ENCODE peak calls at places on chromosomes 3 and 15, in seven cellular contexts. One of them, this sample, is unnamed.

GRCh38 chr3:143885803-143886427 is 37.6 kb upstream of the SLC9A9 start:
- DNase-seq in EL: peak; percentile 47
- DNase-seq in lung: no peak
- DNase-seq in NCI-H1092: no peak
- DNase-seq in hippocampal formation: peak; percentile 47
- DNase-seq in nephron progenitor cell: peak; percentile 7
- DNase-seq in iPS-NIHi11: peak; percentile 55
- DNase-seq in this sample: no peak

GRCh38 chr3:146100180-146100579 is 60.8 kb downstream of the PLOD2 start:
- DNase-seq in EL: no peak
- DNase-seq in lung: no peak
- DNase-seq in NCI-H1092: no peak
- DNase-seq in hippocampal formation: no peak
- DNase-seq in nephron progenitor cell: no peak
- DNase-seq in iPS-NIHi11: no peak
- DNase-seq in this sample: no peak

GRCh38 chr3:70811880-70812279 is 499.4 kb upstream of the MDFIC2 start:
- DNase-seq in EL: no peak
- DNase-seq in lung: no peak
- DNase-seq in NCI-H1092: no peak
- DNase-seq in hippocampal formation: peak; percentile 26
- DNase-seq in nephron progenitor cell: no peak
- DNase-seq in iPS-NIHi11: no peak
- DNase-seq in this sample: no peak

GRCh38 chr3:148681080-148681479 is 16.6 kb upstream of the AGTR1 start:
- DNase-seq in EL: peak; percentile 62
- DNase-seq in lung: no peak
- DNase-seq in NCI-H1092: no peak
- DNase-seq in hippocampal formation: no peak
- DNase-seq in nephron progenitor cell: no peak
- DNase-seq in iPS-NIHi11: no peak
- DNase-seq in this sample: no peak

GRCh38 chr15:95087253-95087609 is 855.9 kb downstream of the MCTP2 start:
- DNase-seq in EL: no peak
- DNase-seq in lung: no peak
- DNase-seq in NCI-H1092: no peak
- DNase-seq in hippocampal formation: no peak
- DNase-seq in nephron progenitor cell: no peak
- DNase-seq in iPS-NIHi11: no peak
- DNase-seq in this sample: no peak

GRCh38 chr3:177754508-177754921 is 557.2 kb upstream of the TBL1XR1 start:
- DNase-seq in EL: no peak
- DNase-seq in lung: no peak
- DNase-seq in NCI-H1092: no peak
- DNase-seq in hippocampal formation: no peak
- DNase-seq in nephron progenitor cell: no peak
- DNase-seq in iPS-NIHi11: peak; percentile 52
- DNase-seq in this sample: no peak

GRCh38 chr3:190099099-190099498 is 21.6 kb downstream of the P3H2 start:
- DNase-seq in EL: no peak
- DNase-seq in lung: no peak
- DNase-seq in NCI-H1092: no peak
- DNase-seq in hippocampal formation: no peak
- DNase-seq in nephron progenitor cell: no peak
- DNase-seq in iPS-NIHi11: no peak
- DNase-seq in this sample: no peak

GRCh38 chr3:3734881-3735280 is 64.3 kb upstream of the LRRN1 start:
- DNase-seq in EL: no peak
- DNase-seq in lung: no peak
- DNase-seq in NCI-H1092: peak; percentile 13
- DNase-seq in hippocampal formation: no peak
- DNase-seq in nephron progenitor cell: no peak
- DNase-seq in iPS-NIHi11: no peak
- DNase-seq in this sample: no peak

GRCh38 chr15:29736745-29737023 is 85.6 kb downstream of the TJP1 start:
- DNase-seq in EL: peak; percentile 67
- DNase-seq in lung: no peak
- DNase-seq in NCI-H1092: no peak
- DNase-seq in hippocampal formation: no peak
- DNase-seq in nephron progenitor cell: no peak
- DNase-seq in iPS-NIHi11: peak; percentile 23
- DNase-seq in this sample: no peak

GRCh38 chr3:88038561-88038960 is 20.2 kb downstream of the CGGBP1 start:
- DNase-seq in EL: peak; percentile 52
- DNase-seq in lung: no peak
- DNase-seq in NCI-H1092: no peak
- DNase-seq in hippocampal formation: no peak
- DNase-seq in nephron progenitor cell: no peak
- DNase-seq in iPS-NIHi11: no peak
- DNase-seq in this sample: no peak

GRCh38 chr3:48960841-48961413 is 29.1 kb upstream of the P4HTM start:
- DNase-seq in EL: no peak
- DNase-seq in lung: no peak
- DNase-seq in NCI-H1092: no peak
- DNase-seq in hippocampal formation: no peak
- DNase-seq in nephron progenitor cell: no peak
- DNase-seq in iPS-NIHi11: no peak
- DNase-seq in this sample: no peak

GRCh38 chr15:53193149-53193548 is 403.0 kb upstream of the ONECUT1 start:
- DNase-seq in EL: no peak
- DNase-seq in lung: no peak
- DNase-seq in NCI-H1092: no peak
- DNase-seq in hippocampal formation: no peak
- DNase-seq in nephron progenitor cell: peak; percentile 28
- DNase-seq in iPS-NIHi11: peak; percentile 21
- DNase-seq in this sample: no peak

GRCh38 chr3:43723121-43723734 is 32.5 kb downstream of the ABHD5 start:
- DNase-seq in EL: no peak
- DNase-seq in lung: no peak
- DNase-seq in NCI-H1092: no peak
- DNase-seq in hippocampal formation: no peak
- DNase-seq in nephron progenitor cell: no peak
- DNase-seq in iPS-NIHi11: no peak
- DNase-seq in this sample: no peak

This sample was measured in amygdala.